ENCODE peak calls at places on chromosomes 7 and 10, in four cellular contexts. J is SK-N-SH; G is fibroblast of the aortic adventitia; T is stimulated activated CD4-positive, alpha-beta T cell treated with anti-CD3 and anti-CD28 coated beads, Interleukin-2, amount 100 ng/mL, for 48 hours. K is an unnamed sample.

GRCh38 chr10:958856-959255 is 27.4 kb upstream of the LARP4B start:
- DNase-seq in G (no peak), J (no peak), T (no peak), K (no peak)

GRCh38 chr10:10993785-10994184 is 23.9 kb upstream of the CELF2 start:
- DNase-seq in G (no peak), J (no peak), T (no peak), K (no peak)

GRCh38 chr10:44020322-44021111 is 364.4 kb downstream of the CXCL12 start:
- DNase-seq in J (no peak), T (no peak), G (peak), K (no peak)

GRCh38 chr10:60349426-60349825 is 40.2 kb downstream of the ANK3 start:
- DNase-seq in G (peak), T (no peak), J (no peak), K (no peak)

GRCh38 chr10:12937527-12937926 is 64.0 kb downstream of the CCDC3 start:
- DNase-seq in T (no peak), J (no peak), G (no peak), K (no peak)

GRCh38 chr10:47457826-47458225 is 26.1 kb downstream of the ANXA8 start:
- DNase-seq in J (no peak), G (no peak), T (no peak), K (no peak)

GRCh38 chr10:70914316-70914864 is 26.0 kb upstream of the PCBD1 start:
- DNase-seq in T (no peak), G (no peak), J (no peak), K (no peak)

GRCh38 chr7:108716783-108717182 is 147.1 kb downstream of the DNAJB9 start:
- DNase-seq in T (no peak), J (no peak), G (peak), K (no peak)

GRCh38 chr10:13100349-13101294 is 659 bp downstream of the OPTN start:
- DNase-seq in G (peak), J (no peak), T (peak), K (peak)

GRCh38 chr10:10552948-10553347 is 464.7 kb upstream of the CELF2 start:
- DNase-seq in T (no peak), J (no peak), G (no peak), K (no peak)

GRCh38 chr7:44985033-44985695 is 6.3 kb upstream of the MYO1G start:
- DNase-seq in G (no peak), J (peak), T (no peak), K (peak)

GRCh38 chr7:138173548-138173947 is 97.3 kb downstream of the AKR1D1 start:
- DNase-seq in T (no peak), J (no peak), G (no peak), K (no peak)

GRCh38 chr7:30911561-30911969 is at the start of gene AQP1:
- DNase-seq in J (peak), T (no peak), G (peak), K (peak)

GRCh38 chr7:97620495-97620894 is 111.4 kb upstream of the TAC1 start:
- DNase-seq in G (no peak), T (no peak), J (no peak), K (no peak)

GRCh38 chr7:95433952-95434351 is 876 bp downstream of the PON2 start:
- DNase-seq in J (no peak), G (no peak), T (no peak), K (no peak)

GRCh38 chr7:46007990-46008643 is 87.0 kb upstream of the IGFBP3 start:
- DNase-seq in J (no peak), T (no peak), G (no peak), K (no peak)

GRCh38 chr10:92111336-92111939 is 179.4 kb downstream of the CPEB3 start:
- DNase-seq in G (no peak), J (no peak), T (no peak), K (no peak)

GRCh38 chr10:124725171-124725631 is 19.0 kb downstream of the FAM53B start:
- DNase-seq in T (no peak), G (no peak), J (no peak), K (no peak)

GRCh38 chr10:100827819-100828743 is 82.7 kb downstream of the PAX2 start:
- DNase-seq in J (peak), T (no peak), G (no peak), K (peak)

GRCh38 chr7:133434246-133434865 is 181.5 kb downstream of the EXOC4 start:
- DNase-seq in G (peak), J (peak), T (no peak), K (peak)

GRCh38 chr10:126177414-126178030 is 210.8 kb downstream of the ADAM12 start:
- DNase-seq in T (no peak), J (no peak), G (peak), K (no peak)

GRCh38 chr10:19877466-19878255 is 61.4 kb downstream of the PLXDC2 start:
- DNase-seq in G (peak), J (no peak), T (no peak), K (no peak)

GRCh38 chr7:129090307-129090907 is 35.5 kb upstream of the TNPO3 start:
- DNase-seq in J (no peak), G (no peak), T (no peak), K (no peak)

GRCh38 chr10:11286261-11286989 is 268.8 kb downstream of the CELF2 start:
- DNase-seq in J (no peak), T (no peak), G (no peak), K (no peak)

GRCh38 chr10:84166620-84167288 is 6.8 kb upstream of the GPR15LG start:
- DNase-seq in T (no peak), J (no peak), G (no peak), K (no peak)

GRCh38 chr10:92689663-92690210 is at the start of gene HHEX:
- DNase-seq in T (peak), G (peak), J (peak), K (peak)

GRCh38 chr7:151682831-151683614 is 163.3 kb upstream of the RHEB start:
- DNase-seq in J (no peak), T (no peak), G (no peak), K (no peak)

GRCh38 chr7:98528079-98528478 is 89.0 kb upstream of the NPTX2 start:
- DNase-seq in T (no peak), J (no peak), G (no peak), K (no peak)

GRCh38 chr7:121328508-121329459 is at the start of gene WNT16:
- DNase-seq in G (no peak), J (peak), T (no peak), K (peak)

GRCh38 chr10:29730461-29730860 is 95.7 kb upstream of the SVIL start:
- DNase-seq in T (no peak), J (no peak), G (no peak), K (no peak)

GRCh38 chr10:116201011-116201410 is 72.0 kb downstream of the GFRA1 start:
- DNase-seq in J (no peak), G (no peak), T (no peak), K (no peak)

GRCh38 chr7:127885222-127885772 is 145.9 kb downstream of the LRRC4 start:
- DNase-seq in J (no peak), T (no peak), G (no peak), K (peak)

GRCh38 chr10:94098916-94099315 is 105.2 kb downstream of the PLCE1 start:
- DNase-seq in J (no peak), G (peak), T (no peak), K (peak)

GRCh38 chr10:15123749-15124184 is 26.6 kb downstream of the RPP38 start:
- DNase-seq in J (no peak), T (no peak), G (peak), K (no peak)

K was measured in NCI-H82.